ENCODE peak calls at places on chromosomes 3 and 15, in four cellular contexts. O, L, B and V are unnamed samples.

GRCh38 chr3:192869131-192870027 is 48.3 kb downstream of the MB21D2 start:
- DNase-seq in B (no peak), L (no peak), O (no peak), V (no peak)

GRCh38 chr15:66748320-66748779 is 46.3 kb downstream of the SMAD6 start:
- DNase-seq in O (no peak), B (peak), L (no peak), V (no peak)

GRCh38 chr3:2544718-2545117 is 446.1 kb downstream of the CNTN4 start:
- DNase-seq in B (no peak), L (no peak), O (no peak), V (no peak)

GRCh38 chr3:58783845-58784244 is 117.3 kb upstream of the FAM3D start:
- DNase-seq in L (no peak), O (no peak), B (no peak), V (no peak)

GRCh38 chr3:51686512-51687215 is 15.6 kb downstream of the TEX264 start:
- DNase-seq in O (no peak), B (no peak), L (peak), V (no peak)

GRCh38 chr3:115165701-115166100 is 18.6 kb upstream of the ZBTB20 start:
- DNase-seq in O (no peak), L (no peak), B (no peak), V (no peak)

GRCh38 chr3:27089063-27089462 is 280.1 kb downstream of the NEK10 start:
- DNase-seq in L (no peak), B (no peak), O (no peak), V (no peak)

GRCh38 chr3:165820685-165821123 is 16.5 kb downstream of the BCHE start:
- DNase-seq in O (no peak), B (peak), L (no peak), V (no peak)

DNA sequence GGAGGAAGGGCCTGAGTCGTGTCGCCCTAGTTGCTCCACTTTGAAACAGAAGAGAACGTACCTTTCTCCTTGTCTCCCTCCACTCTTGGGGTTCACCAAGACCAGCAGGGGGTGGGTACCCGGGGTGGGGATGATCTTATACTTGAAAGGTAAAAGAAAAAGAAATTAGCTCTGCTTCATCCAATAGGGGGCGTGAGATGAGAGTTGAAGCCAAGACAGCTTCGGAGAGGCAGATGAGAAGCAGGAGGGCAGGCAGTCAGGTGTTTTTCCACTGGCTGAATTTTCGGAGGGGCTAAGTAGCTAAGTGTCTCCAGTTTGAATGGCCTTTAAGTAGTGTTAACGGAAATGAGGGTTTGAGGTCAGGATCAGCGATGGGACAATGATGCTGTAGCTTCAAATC is 100.4 kb downstream of the DGKG start:
- DNase-seq in B (no peak), L (no peak), O (no peak), V (no peak)
- TF ChIP-seq CTCF in B (no peak), L (peak), O (no peak), V (no peak)

GRCh38 chr15:98785408-98785795 is 137.1 kb downstream of the IGF1R start:
- DNase-seq in B (no peak), O (no peak), L (no peak), V (no peak)
- H3K4me3 ChIP-seq in B (peak), O (no peak), L (no peak), V (no peak)

GRCh38 chr3:15049584-15049983 is 15.5 kb downstream of the MRPS25 start:
- DNase-seq in L (no peak), O (no peak), B (no peak), V (no peak)

GRCh38 chr3:15052335-15053242 is 12.5 kb downstream of the MRPS25 start:
- DNase-seq in O (no peak), B (no peak), L (no peak), V (no peak)

GRCh38 chr3:15053541-15053940 is 11.6 kb downstream of the MRPS25 start:
- DNase-seq in B (no peak), L (no peak), O (no peak), V (no peak)

GRCh38 chr3:15050405-15051092 is 14.6 kb downstream of the MRPS25 start:
- DNase-seq in L (peak), O (no peak), B (no peak), V (no peak)

GRCh38 chr3:15051531-15051930 is 13.6 kb downstream of the MRPS25 start:
- DNase-seq in B (peak), L (peak), O (no peak), V (no peak)
- TF ChIP-seq CTCF in B (peak), L (peak), O (no peak), V (peak)

GRCh38 chr3:151209652-151210051 is 6.6 kb upstream of the GPR171 start:
- DNase-seq in O (no peak), L (no peak), B (no peak), V (no peak)

GRCh38 chr3:151213151-151213550 is 10.1 kb upstream of the GPR171 start:
- DNase-seq in L (no peak), O (no peak), B (no peak), V (no peak)

GRCh38 chr3:151214459-151214858 is 11.4 kb upstream of the GPR171 start:
- DNase-seq in B (no peak), O (no peak), L (no peak), V (no peak)

GRCh38 chr3:151213881-151214280 is 10.9 kb upstream of the GPR171 start:
- DNase-seq in O (no peak), B (no peak), L (no peak), V (no peak)

DNA sequence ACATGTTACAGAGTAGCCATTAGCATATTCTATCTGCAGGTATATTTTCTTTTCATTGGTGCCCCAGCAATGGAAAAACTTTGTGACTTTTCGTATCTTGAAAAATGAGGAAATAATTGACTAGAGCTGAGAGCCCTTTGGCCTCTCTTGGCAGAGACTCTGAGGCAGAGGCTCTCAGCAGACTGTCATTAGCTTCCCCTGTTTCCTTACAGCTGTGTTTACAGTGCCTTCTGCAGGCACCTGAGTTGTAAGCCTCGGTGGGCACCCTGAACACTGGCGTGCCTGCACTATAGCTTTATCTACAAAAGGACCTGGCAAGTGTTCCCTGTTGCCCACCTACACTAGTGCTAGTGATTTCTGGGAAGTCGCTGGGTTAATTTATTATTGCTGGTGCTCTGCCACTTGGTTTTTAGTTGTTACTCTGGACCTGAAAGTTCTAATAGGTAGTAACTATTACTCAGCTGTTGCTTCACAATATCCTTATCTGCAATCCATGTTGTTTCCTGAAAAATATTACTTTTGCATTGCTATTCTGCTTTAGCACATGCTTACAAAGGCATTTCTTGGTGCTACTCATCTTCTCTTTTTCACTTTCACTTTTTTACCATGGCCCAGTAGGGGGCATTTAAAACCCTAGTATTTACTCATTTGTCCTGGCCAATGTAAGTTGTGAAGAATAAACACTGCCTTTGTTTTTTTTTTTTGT is 7.8 kb upstream of the GPR171 start:
- DNase-seq in L (no peak), B (no peak), O (no peak), V (no peak)
- H3K4me3 ChIP-seq in L (no peak), B (no peak), O (no peak), V (no peak)

GRCh38 chr15:78076231-78077052 is 1.1 kb downstream of the TBC1D2B start:
- DNase-seq in B (no peak), L (no peak), O (no peak), V (no peak)

GRCh38 chr15:78079296-78080087 is 2.0 kb upstream of the TBC1D2B start:
- DNase-seq in O (peak), L (no peak), B (no peak), V (no peak)

GRCh38 chr15:78077860-78078187 is 313 bp upstream of the TBC1D2B start:
- DNase-seq in O (no peak), B (no peak), L (no peak), V (no peak)

GRCh38 chr15:78075490-78076230 is 1.9 kb downstream of the TBC1D2B start:
- DNase-seq in L (no peak), O (peak), B (peak), V (peak)

DNA sequence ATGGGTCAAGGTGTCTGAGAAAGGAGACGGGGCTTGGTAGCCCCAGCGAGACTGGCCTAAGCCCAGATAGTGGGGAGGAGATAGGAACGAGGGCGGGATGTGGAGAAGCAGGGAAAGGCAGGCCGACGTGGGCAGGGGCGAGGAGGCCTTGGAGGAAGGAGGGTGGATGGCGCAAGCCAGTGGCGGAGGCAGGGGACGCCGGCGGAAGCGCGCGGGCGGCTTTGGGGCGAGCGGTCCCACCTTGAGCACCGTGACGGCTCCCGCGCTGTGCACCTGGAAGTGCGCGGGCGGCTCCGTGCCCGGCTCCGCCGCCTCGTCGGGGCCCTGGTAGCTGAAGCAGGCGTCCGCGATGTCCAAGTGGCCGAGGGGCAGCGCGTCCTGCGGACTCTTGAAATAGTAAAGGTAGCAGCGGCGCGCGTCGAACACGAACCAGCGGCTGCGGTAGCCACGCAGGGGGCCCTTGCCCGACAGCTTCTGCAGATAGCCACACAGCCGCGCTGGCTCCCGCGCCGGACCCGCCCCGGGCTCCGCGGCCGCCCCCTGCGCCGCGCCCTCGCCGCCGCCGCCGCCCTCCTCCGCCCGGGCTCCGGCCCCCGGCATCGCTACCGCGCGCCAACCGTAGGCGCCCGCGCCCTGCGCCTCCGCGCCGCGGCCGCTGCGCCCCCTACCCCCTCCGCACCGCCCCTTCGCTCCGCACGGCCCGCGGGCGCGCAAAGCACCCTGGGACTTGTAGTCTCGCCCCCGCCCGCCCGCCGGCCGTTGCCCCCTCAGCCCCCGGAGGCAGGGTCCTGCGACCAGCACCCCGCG is at the start of gene TBC1D2B:
- DNase-seq in L (no peak), B (no peak), O (peak), V (no peak)
- TF ChIP-seq CTCF in L (peak), B (no peak), O (no peak), V (no peak)

GRCh38 chr3:76310059-76310458 is 524.7 kb upstream of the ZNF717 start:
- DNase-seq in B (no peak), O (no peak), L (no peak), V (no peak)
- H3K4me3 ChIP-seq in B (no peak), O (no peak), L (no peak), V (no peak)

GRCh38 chr15:91476861-91477260 is 376.6 kb upstream of the SLCO3A1 start:
- DNase-seq in B (no peak), L (no peak), O (no peak), V (no peak)

GRCh38 chr15:91471410-91471993 is 371.4 kb downstream of the SV2B start:
- DNase-seq in B (no peak), L (no peak), O (no peak), V (no peak)

GRCh38 chr15:91469627-91470567 is 369.8 kb downstream of the SV2B start:
- DNase-seq in L (no peak), O (no peak), B (no peak), V (no peak)

GRCh38 chr15:91472316-91472756 is 372.3 kb downstream of the SV2B start:
- DNase-seq in B (no peak), O (no peak), L (no peak), V (no peak)

DNA sequence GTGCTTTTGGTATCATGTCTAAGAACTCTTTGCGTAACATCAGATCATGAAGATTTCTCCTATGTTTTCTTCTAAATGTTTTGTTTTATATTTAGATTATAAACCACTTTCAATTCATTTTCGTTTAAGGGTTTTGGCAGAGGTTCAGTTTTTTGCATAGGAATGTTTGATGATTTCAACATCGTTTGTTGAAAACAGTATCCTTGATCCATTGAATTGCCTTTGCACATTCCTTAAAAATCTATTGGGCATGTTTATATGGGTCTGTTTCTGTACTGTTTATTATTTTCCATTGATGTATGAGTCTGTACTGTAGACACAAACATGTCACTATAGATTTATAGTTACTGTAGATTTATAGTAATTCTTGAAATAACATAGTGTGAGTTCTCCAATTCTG is 373.8 kb downstream of the SV2B start:
- DNase-seq in L (no peak), B (no peak), O (no peak), V (no peak)
- TF ChIP-seq CTCF in L (no peak), B (no peak), O (no peak), V (no peak)